ENCODE peak calls at places on chromosomes 6 and 20, in ten cellular contexts. One of them, this sample, is unnamed.

GRCh38 chr20:47124235-47124717 is 229.6 kb downstream of the EYA2 start:
- DNase-seq in AG08396: no peak
- DNase-seq in cardiac muscle cell: no peak
- DNase-seq in bronchial epithelial cell: peak; percentile 61
- DNase-seq in effector CD4-positive, alpha-beta T cell: no peak
- DNase-seq in fibroblast of lung: no peak
- DNase-seq in cardiac fibroblast: peak; percentile 37
- DNase-seq in GM12865: no peak
- DNase-seq in ACHN: no peak
- DNase-seq in NCI-H345: no peak
- DNase-seq in this sample: no peak

GRCh38 chr6:133889557-133890301 is 816 bp downstream of the TCF21 start:
- DNase-seq in AG08396: peak; percentile 73
- DNase-seq in cardiac muscle cell: peak; percentile 68
- DNase-seq in bronchial epithelial cell: no peak
- DNase-seq in effector CD4-positive, alpha-beta T cell: no peak
- DNase-seq in fibroblast of lung: peak; percentile 23
- DNase-seq in cardiac fibroblast: peak; percentile 68
- DNase-seq in GM12865: no peak
- DNase-seq in ACHN: no peak
- DNase-seq in NCI-H345: no peak
- DNase-seq in this sample: no peak

GRCh38 chr20:4844766-4845465 is 123.2 kb downstream of the PRND start:
- DNase-seq in AG08396: no peak
- DNase-seq in cardiac muscle cell: no peak
- DNase-seq in bronchial epithelial cell: no peak
- DNase-seq in effector CD4-positive, alpha-beta T cell: no peak
- DNase-seq in fibroblast of lung: no peak
- DNase-seq in cardiac fibroblast: no peak
- DNase-seq in GM12865: no peak
- DNase-seq in ACHN: no peak
- DNase-seq in NCI-H345: no peak
- DNase-seq in this sample: no peak

GRCh38 chr6:34030831-34031566 is 114.9 kb downstream of the GRM4 start:
- DNase-seq in AG08396: no peak
- DNase-seq in cardiac muscle cell: no peak
- DNase-seq in bronchial epithelial cell: no peak
- DNase-seq in effector CD4-positive, alpha-beta T cell: no peak
- DNase-seq in fibroblast of lung: no peak
- DNase-seq in cardiac fibroblast: no peak
- DNase-seq in GM12865: no peak
- DNase-seq in ACHN: no peak
- DNase-seq in NCI-H345: peak; percentile 44
- DNase-seq in this sample: no peak

GRCh38 chr20:52031574-52032303 is 159.8 kb downstream of the ZFP64 start:
- DNase-seq in AG08396: peak; percentile 72
- DNase-seq in cardiac muscle cell: peak; percentile 90
- DNase-seq in bronchial epithelial cell: peak; percentile 24
- DNase-seq in effector CD4-positive, alpha-beta T cell: no peak
- DNase-seq in fibroblast of lung: peak; percentile 90
- DNase-seq in cardiac fibroblast: peak; percentile 83
- DNase-seq in GM12865: no peak
- DNase-seq in ACHN: no peak
- DNase-seq in NCI-H345: no peak
- DNase-seq in this sample: peak; percentile 69

GRCh38 chr6:88492824-88493223 is 326.7 kb upstream of the CNR1 start:
- DNase-seq in AG08396: peak; percentile 17
- DNase-seq in cardiac muscle cell: peak; percentile 53
- DNase-seq in bronchial epithelial cell: peak; percentile 13
- DNase-seq in effector CD4-positive, alpha-beta T cell: no peak
- DNase-seq in fibroblast of lung: peak; percentile 40
- DNase-seq in cardiac fibroblast: peak; percentile 50
- DNase-seq in GM12865: peak; percentile 18
- DNase-seq in ACHN: peak; percentile 19
- DNase-seq in NCI-H345: no peak
- DNase-seq in this sample: peak; percentile 7

GRCh38 chr20:32098786-32099185 is 10.7 kb upstream of the TM9SF4 start:
- DNase-seq in AG08396: no peak
- DNase-seq in cardiac muscle cell: no peak
- DNase-seq in bronchial epithelial cell: no peak
- DNase-seq in effector CD4-positive, alpha-beta T cell: no peak
- DNase-seq in fibroblast of lung: no peak
- DNase-seq in cardiac fibroblast: no peak
- DNase-seq in GM12865: no peak
- DNase-seq in ACHN: no peak
- DNase-seq in NCI-H345: no peak
- DNase-seq in this sample: no peak

GRCh38 chr6:19669206-19669605 is 168.0 kb upstream of the ID4 start:
- DNase-seq in AG08396: peak; percentile 26
- DNase-seq in cardiac muscle cell: peak; percentile 81
- DNase-seq in bronchial epithelial cell: no peak
- DNase-seq in effector CD4-positive, alpha-beta T cell: no peak
- DNase-seq in fibroblast of lung: peak; percentile 67
- DNase-seq in cardiac fibroblast: peak; percentile 75
- DNase-seq in GM12865: no peak
- DNase-seq in ACHN: no peak
- DNase-seq in NCI-H345: no peak
- DNase-seq in this sample: no peak

GRCh38 chr20:62787329-62787728 is 8.9 kb upstream of the MRGBP start:
- DNase-seq in AG08396: no peak
- DNase-seq in cardiac muscle cell: no peak
- DNase-seq in bronchial epithelial cell: no peak
- DNase-seq in effector CD4-positive, alpha-beta T cell: no peak
- DNase-seq in fibroblast of lung: no peak
- DNase-seq in cardiac fibroblast: no peak
- DNase-seq in GM12865: no peak
- DNase-seq in ACHN: no peak
- DNase-seq in NCI-H345: no peak
- DNase-seq in this sample: no peak

GRCh38 chr6:140858381-140858971 is 1274.2 kb upstream of the GJE1 start:
- DNase-seq in AG08396: no peak
- DNase-seq in cardiac muscle cell: no peak
- DNase-seq in bronchial epithelial cell: peak; percentile 93
- DNase-seq in effector CD4-positive, alpha-beta T cell: no peak
- DNase-seq in fibroblast of lung: peak; percentile 65
- DNase-seq in cardiac fibroblast: no peak
- DNase-seq in GM12865: peak; percentile 7
- DNase-seq in ACHN: no peak
- DNase-seq in NCI-H345: peak; percentile 2
- DNase-seq in this sample: no peak

GRCh38 chr6:132067286-132067685 is 116.1 kb upstream of the CCN2 start:
- DNase-seq in AG08396: no peak
- DNase-seq in cardiac muscle cell: no peak
- DNase-seq in bronchial epithelial cell: no peak
- DNase-seq in effector CD4-positive, alpha-beta T cell: no peak
- DNase-seq in fibroblast of lung: no peak
- DNase-seq in cardiac fibroblast: peak; percentile 32
- DNase-seq in GM12865: no peak
- DNase-seq in ACHN: no peak
- DNase-seq in NCI-H345: no peak
- DNase-seq in this sample: no peak